ENCODE peak calls at places on chromosomes 3 and 15, in nine cellular contexts. One of them, this sample, is unnamed.
A peak's percentile ranks its signal among the peaks of the same experiment; 100 is the strongest.

GRCh38 chr15:96330064-96330449 is 443 bp upstream of the NR2F2 start:
- DNase-seq in mesothelial cell of epicardium: peak; percentile 82
- DNase-seq in ureter: peak; percentile 78
- DNase-seq in fibroblast of mammary gland: peak; percentile 81
- DNase-seq in SW480: peak; percentile 70
- DNase-seq in germinal center: no peak
- DNase-seq in WTC11: peak; percentile 62
- DNase-seq in T-cell: no peak
- DNase-seq in stimulated activated CD4-positive, alpha-beta T cell treated with anti-CD3 and anti-CD28 coated beads, Interleukin-2, amount 100 ng/mL, for 24 hours: no peak
- DNase-seq in this sample: no peak

GRCh38 chr3:151347432-151347831 is 18.1 kb upstream of the P2RY13 start:
- DNase-seq in T-cell: no peak
- DNase-seq in stimulated activated CD4-positive, alpha-beta T cell treated with anti-CD3 and anti-CD28 coated beads, Interleukin-2, amount 100 ng/mL, for 24 hours: no peak
- DNase-seq in fibroblast of mammary gland: no peak
- DNase-seq in SW480: no peak
- DNase-seq in ureter: no peak
- DNase-seq in germinal center: no peak
- DNase-seq in mesothelial cell of epicardium: no peak
- DNase-seq in WTC11: no peak
- DNase-seq in this sample: no peak

GRCh38 chr3:33237439-33237838 is 18.8 kb upstream of the SUSD5 start:
- DNase-seq in WTC11: no peak
- DNase-seq in stimulated activated CD4-positive, alpha-beta T cell treated with anti-CD3 and anti-CD28 coated beads, Interleukin-2, amount 100 ng/mL, for 24 hours: no peak
- DNase-seq in germinal center: no peak
- DNase-seq in mesothelial cell of epicardium: no peak
- DNase-seq in SW480: no peak
- DNase-seq in fibroblast of mammary gland: no peak
- DNase-seq in T-cell: no peak
- DNase-seq in ureter: no peak
- DNase-seq in this sample: no peak

GRCh38 chr3:175075269-175075668 is 216.1 kb downstream of the NAALADL2 start:
- DNase-seq in mesothelial cell of epicardium: no peak
- DNase-seq in germinal center: no peak
- DNase-seq in stimulated activated CD4-positive, alpha-beta T cell treated with anti-CD3 and anti-CD28 coated beads, Interleukin-2, amount 100 ng/mL, for 24 hours: no peak
- DNase-seq in SW480: no peak
- DNase-seq in fibroblast of mammary gland: peak; percentile 39
- DNase-seq in T-cell: no peak
- DNase-seq in WTC11: no peak
- DNase-seq in ureter: no peak
- DNase-seq in this sample: no peak

GRCh38 chr3:69249001-69249400 is 126.6 kb upstream of the LMOD3 start:
- DNase-seq in T-cell: no peak
- DNase-seq in WTC11: no peak
- DNase-seq in SW480: no peak
- DNase-seq in fibroblast of mammary gland: no peak
- DNase-seq in mesothelial cell of epicardium: no peak
- DNase-seq in germinal center: no peak
- DNase-seq in stimulated activated CD4-positive, alpha-beta T cell treated with anti-CD3 and anti-CD28 coated beads, Interleukin-2, amount 100 ng/mL, for 24 hours: no peak
- DNase-seq in ureter: no peak
- DNase-seq in this sample: no peak

GRCh38 chr15:64460737-64461576 is 579 bp downstream of the ZNF609 start:
- DNase-seq in fibroblast of mammary gland: peak; percentile 88
- DNase-seq in SW480: peak; percentile 80
- DNase-seq in stimulated activated CD4-positive, alpha-beta T cell treated with anti-CD3 and anti-CD28 coated beads, Interleukin-2, amount 100 ng/mL, for 24 hours: peak; percentile 39
- DNase-seq in ureter: peak; percentile 53
- DNase-seq in T-cell: peak; percentile 5
- DNase-seq in germinal center: peak; percentile 40
- DNase-seq in WTC11: peak; percentile 33
- DNase-seq in mesothelial cell of epicardium: peak; percentile 42
- DNase-seq in this sample: no peak

GRCh38 chr3:101195951-101196713 is 124.2 kb downstream of the IMPG2 start:
- DNase-seq in ureter: no peak
- DNase-seq in fibroblast of mammary gland: peak; percentile 82
- DNase-seq in WTC11: no peak
- DNase-seq in germinal center: no peak
- DNase-seq in SW480: peak; percentile 59
- DNase-seq in mesothelial cell of epicardium: no peak
- DNase-seq in T-cell: no peak
- DNase-seq in stimulated activated CD4-positive, alpha-beta T cell treated with anti-CD3 and anti-CD28 coated beads, Interleukin-2, amount 100 ng/mL, for 24 hours: no peak
- DNase-seq in this sample: no peak

GRCh38 chr3:178152010-178152409 is 384.2 kb upstream of the KCNMB2 start:
- DNase-seq in stimulated activated CD4-positive, alpha-beta T cell treated with anti-CD3 and anti-CD28 coated beads, Interleukin-2, amount 100 ng/mL, for 24 hours: no peak
- DNase-seq in T-cell: no peak
- DNase-seq in ureter: no peak
- DNase-seq in SW480: no peak
- DNase-seq in WTC11: no peak
- DNase-seq in mesothelial cell of epicardium: no peak
- DNase-seq in fibroblast of mammary gland: no peak
- DNase-seq in germinal center: no peak
- DNase-seq in this sample: no peak

GRCh38 chr3:13011369-13012227 is 61.6 kb downstream of the IQSEC1 start:
- DNase-seq in germinal center: peak; percentile 85
- DNase-seq in mesothelial cell of epicardium: no peak
- DNase-seq in SW480: peak; percentile 93
- DNase-seq in WTC11: no peak
- DNase-seq in stimulated activated CD4-positive, alpha-beta T cell treated with anti-CD3 and anti-CD28 coated beads, Interleukin-2, amount 100 ng/mL, for 24 hours: peak; percentile 82
- DNase-seq in fibroblast of mammary gland: no peak
- DNase-seq in ureter: peak; percentile 66
- DNase-seq in T-cell: peak; percentile 92
- DNase-seq in this sample: no peak

GRCh38 chr15:69749797-69750196 is 297.2 kb downstream of the RPLP1 start:
- DNase-seq in mesothelial cell of epicardium: no peak
- DNase-seq in germinal center: peak; percentile 43
- DNase-seq in T-cell: no peak
- DNase-seq in SW480: no peak
- DNase-seq in ureter: no peak
- DNase-seq in stimulated activated CD4-positive, alpha-beta T cell treated with anti-CD3 and anti-CD28 coated beads, Interleukin-2, amount 100 ng/mL, for 24 hours: no peak
- DNase-seq in fibroblast of mammary gland: no peak
- DNase-seq in WTC11: no peak
- DNase-seq in this sample: no peak

GRCh38 chr3:55487376-55488241 is 503 bp upstream of the WNT5A start:
- DNase-seq in fibroblast of mammary gland: peak; percentile 76
- DNase-seq in T-cell: no peak
- DNase-seq in WTC11: peak; percentile 40
- DNase-seq in mesothelial cell of epicardium: peak; percentile 60
- DNase-seq in ureter: peak; percentile 55
- DNase-seq in SW480: peak; percentile 67
- DNase-seq in stimulated activated CD4-positive, alpha-beta T cell treated with anti-CD3 and anti-CD28 coated beads, Interleukin-2, amount 100 ng/mL, for 24 hours: no peak
- DNase-seq in germinal center: no peak
- DNase-seq in this sample: peak; percentile 49